ENCODE peak calls at places on chromosomes 11 and 22, in six cellular contexts. T, A, Y, B, Z and J are unnamed samples.

GRCh38 chr11:57643802-57644201 is 5.9 kb downstream of the YPEL4 start:
- DNase-seq in Y (no peak), A (no peak), B (no peak), T (no peak), Z (no peak), J (peak; percentile 44)

GRCh38 chr11:30433831-30434230 is 110.9 kb downstream of the ARL14EP start:
- DNase-seq in Z (no peak), Y (no peak), B (no peak), A (no peak), T (no peak), J (no peak)

GRCh38 chr11:111185259-111185658 is 60.3 kb upstream of the POU2AF2 start:
- DNase-seq in B (no peak), Z (no peak), Y (no peak), A (no peak), T (no peak), J (peak; percentile 71)

GRCh38 chr22:26673485-26673884 is 16.1 kb downstream of the MIAT start:
- DNase-seq in Z (no peak), T (no peak), A (no peak), B (no peak), Y (no peak), J (no peak)

GRCh38 chr22:28927526-28928089 is 44.2 kb downstream of the ZNRF3 start:
- DNase-seq in Z (no peak), B (no peak), A (no peak), T (no peak), Y (peak; percentile 24), J (no peak)

GRCh38 chr11:59106363-59107336 is at the start of gene FAM111B:
- DNase-seq in T (peak; percentile 94), B (peak; percentile 84), Z (peak; percentile 83), A (peak; percentile 83), Y (no peak), J (peak; percentile 91)

GRCh38 chr11:46917109-46918086 is 952 bp downstream of the LRP4 start:
- DNase-seq in T (peak; percentile 54), A (no peak), Y (no peak), Z (no peak), B (no peak), J (no peak)

GRCh38 chr11:20443596-20443995 is 56.1 kb downstream of the PRMT3 start:
- DNase-seq in A (peak; percentile 18), T (peak; percentile 5), Z (no peak), Y (no peak), B (no peak), J (peak; percentile 28)

GRCh38 chr11:78727816-78728215 is 153.2 kb upstream of the NARS2 start:
- DNase-seq in Y (no peak), T (no peak), Z (no peak), B (no peak), A (no peak), J (no peak)

GRCh38 chr22:24442352-24442744 is 14.9 kb downstream of the ADORA2A start:
- DNase-seq in B (no peak), A (no peak), T (no peak), Z (no peak), Y (no peak), J (no peak)

GRCh38 chr22:21978564-21979386 is 3.8 kb downstream of the TOP3B start:
- DNase-seq in A (no peak), Z (no peak), T (no peak), B (no peak), Y (no peak), J (no peak)

GRCh38 chr11:100757636-100758035 is 70.5 kb downstream of the ARHGAP42 start:
- DNase-seq in Y (no peak), T (no peak), B (no peak), Z (no peak), A (no peak), J (no peak)

GRCh38 chr11:10607462-10607861 is 39.0 kb upstream of the LYVE1 start:
- DNase-seq in Z (no peak), B (no peak), T (no peak), Y (no peak), A (no peak), J (no peak)

GRCh38 chr11:120112174-120112796 is 25.6 kb downstream of the TRIM29 start:
- DNase-seq in A (no peak), B (no peak), Z (no peak), T (no peak), Y (peak; percentile 51), J (no peak)

GRCh38 chr11:108338750-108339149 is 115.9 kb downstream of the ATM start:
- DNase-seq in T (no peak), Z (no peak), Y (no peak), B (no peak), A (no peak), J (no peak)

GRCh38 chr11:64611961-64612646 is 21.1 kb downstream of the SLC22A12 start:
- DNase-seq in B (no peak), Z (no peak), A (no peak), T (no peak), Y (no peak), J (no peak)

GRCh38 chr11:126319374-126319740 is 15.5 kb downstream of the DCPS start:
- DNase-seq in Z (no peak), Y (no peak), T (no peak), B (no peak), A (no peak), J (no peak)

GRCh38 chr11:60318726-60319125 is 8.3 kb upstream of the MS4A6E start:
- DNase-seq in Y (no peak), T (no peak), Z (no peak), A (no peak), B (no peak), J (no peak)

GRCh38 chr11:117600261-117600783 is 196.7 kb downstream of the DSCAML1 start:
- DNase-seq in Y (no peak), Z (no peak), A (no peak), B (no peak), T (no peak), J (no peak)

GRCh38 chr11:12285106-12285505 is 92.3 kb upstream of the PARVA start:
- DNase-seq in T (no peak), Z (no peak), A (no peak), B (no peak), Y (no peak), J (peak; percentile 98)

GRCh38 chr22:44224166-44224565 is 43.4 kb downstream of the PARVG start:
- DNase-seq in B (no peak), Z (peak; percentile 31), A (no peak), Y (no peak), T (no peak), J (no peak)

GRCh38 chr11:116931206-116931953 is 94.0 kb upstream of the APOA1 start:
- DNase-seq in B (no peak), Z (no peak), T (no peak), A (no peak), Y (no peak), J (peak; percentile 53)

GRCh38 chr22:43305806-43306205 is 37.4 kb downstream of the SCUBE1 start:
- DNase-seq in A (no peak), T (no peak), Z (no peak), Y (no peak), B (no peak), J (no peak)

GRCh38 chr22:41830174-41830573 is 2.7 kb upstream of the SREBF2 start:
- DNase-seq in B (no peak), A (no peak), Y (no peak), Z (no peak), T (no peak), J (no peak)

GRCh38 chr11:102010776-102011500 is 36.3 kb upstream of the CFAP300 start:
- DNase-seq in A (peak; percentile 73), B (no peak), Z (peak; percentile 66), T (peak; percentile 53), Y (no peak), J (peak; percentile 82)

GRCh38 chr11:57513911-57514537 is 1.5 kb downstream of the SLC43A1 start:
- DNase-seq in T (no peak), B (no peak), Z (no peak), A (no peak), Y (peak; percentile 49), J (peak; percentile 33)

DNA sequence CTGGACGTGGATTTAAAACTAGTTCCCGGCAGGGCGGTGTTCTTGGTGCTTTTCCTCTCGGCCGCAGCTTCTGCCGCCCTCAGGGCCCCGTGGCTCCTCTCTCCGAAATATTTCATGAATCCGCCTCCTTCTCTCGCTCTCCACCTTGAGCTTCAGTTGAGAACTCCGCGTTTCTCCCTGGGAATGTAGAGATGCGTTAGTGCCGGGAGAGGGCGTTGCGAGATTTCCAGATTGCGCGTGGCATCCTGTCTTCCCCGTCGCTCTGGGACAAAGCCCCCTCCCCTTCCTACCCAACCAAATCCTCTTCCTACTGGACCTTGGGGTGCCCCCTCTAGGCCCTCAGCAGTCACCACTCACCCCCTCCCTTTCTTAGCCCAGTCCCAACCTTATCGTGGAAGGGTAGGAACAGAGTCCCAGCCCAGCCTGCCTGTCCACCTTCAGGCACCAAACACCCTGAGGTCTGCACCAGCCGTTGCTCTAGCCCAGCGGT is 15.5 kb upstream of the RAC2 start:
- DNase-seq in A (peak; percentile 54), B (no peak), Z (peak; percentile 67), T (no peak), Y (peak; percentile 46), J (peak; percentile 61)
- H2AFZ ChIP-seq in A (peak overlapping the region; percentile 70), B (peak overlapping the region; percentile 22), Z (peak overlapping the region; percentile 96), T (no peak overlapping the region), Y (peak overlapping the region; percentile 63), J (peak overlapping the region; percentile 93)

DNA sequence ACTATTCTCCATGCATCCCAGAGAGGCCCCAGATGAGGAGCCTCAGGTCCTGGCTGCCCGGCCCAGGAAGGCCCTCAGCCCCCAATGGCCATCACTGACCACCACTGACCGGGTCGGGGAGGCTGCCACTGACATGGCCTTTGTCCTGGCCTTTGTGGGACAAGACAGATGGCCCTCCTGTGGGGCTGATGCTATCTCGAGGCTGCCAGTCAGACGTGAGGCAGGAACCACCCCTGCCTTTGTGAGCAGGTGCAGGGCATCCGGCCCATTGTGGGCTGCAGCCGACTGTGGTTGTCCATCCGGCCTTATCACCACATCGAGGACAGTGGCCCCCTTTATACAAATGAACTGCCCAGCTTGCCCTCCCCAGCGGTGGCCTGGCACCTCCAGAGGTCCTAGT is 5.5 kb downstream of the GP1BB start:
- DNase-seq in T (no peak), B (no peak), Y (no peak), A (no peak), Z (no peak), J (no peak)
- TF ChIP-seq CEBPB in T (no peak), B (no peak), Y (no peak), A (no peak), Z (no peak), J (no peak)

DNA sequence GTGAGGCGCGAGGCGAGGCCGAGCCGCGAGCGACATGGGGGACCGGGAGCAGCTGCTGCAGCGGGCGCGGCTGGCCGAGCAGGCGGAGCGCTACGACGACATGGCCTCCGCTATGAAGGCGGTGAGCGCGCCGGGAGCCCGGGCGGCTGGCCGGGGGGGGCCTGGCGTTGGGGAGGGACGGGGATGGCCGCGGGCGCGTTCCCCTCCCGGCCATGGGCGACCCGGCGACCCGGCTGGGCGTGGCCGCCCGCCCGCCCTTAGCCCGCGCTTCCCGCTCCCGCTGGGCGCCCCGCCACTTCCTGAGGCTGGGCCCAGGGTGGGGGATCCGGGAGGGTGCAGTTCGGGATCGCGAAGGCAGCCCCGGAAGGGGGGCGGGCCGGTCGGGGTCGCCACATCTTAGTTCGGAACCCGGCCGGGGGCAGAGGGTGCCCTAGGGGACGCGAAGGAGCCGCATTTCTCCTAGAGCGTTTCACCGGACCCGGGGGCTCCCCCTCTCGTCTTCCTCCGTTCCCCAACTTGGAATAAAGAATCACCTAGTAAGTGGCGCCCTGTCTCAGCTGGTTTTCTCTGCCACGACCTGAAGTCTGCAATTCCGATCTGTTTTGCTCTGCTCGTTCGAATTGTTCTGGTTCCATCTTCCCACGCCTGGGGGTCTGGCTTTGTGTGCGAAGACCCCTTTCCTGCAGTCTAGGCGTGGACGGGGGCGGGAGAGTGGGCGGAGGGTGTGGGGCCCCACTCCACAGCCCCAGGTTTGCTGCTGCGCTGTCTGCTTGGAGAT is 554 bp downstream of the YWHAH start:
- DNase-seq in T (no peak), Y (peak; percentile 78), A (no peak), B (no peak), Z (peak; percentile 71), J (no peak)
- H2AFZ ChIP-seq in T (no peak overlapping the region), Y (no peak overlapping the region), A (no peak overlapping the region), B (peak overlapping the region; percentile 94), Z (no peak overlapping the region), J (peak overlapping the region; percentile 92)

GRCh38 chr22:39996732-39997131 is 2.0 kb downstream of the FAM83F start:
- DNase-seq in A (no peak), B (no peak), T (no peak), Y (no peak), Z (no peak), J (no peak)
- TF ChIP-seq CEBPB in A (no peak), B (no peak), T (no peak), Y (no peak), Z (no peak), J (no peak)